ENCODE peak calls at places on chromosomes 4 and X, in eight cellular contexts. P is GM12878, N is PC-3, L is PC-9, W is astrocyte of the cerebellum, R is kidney epithelial cell, S is fibroblast of lung, X is fibroblast of mammary gland. E is an unnamed sample.

GRCh38 chr4:110160616-110161015 is 37.8 kb downstream of the ELOVL6 start:
- DNase-seq in P (no peak), N (no peak), L (no peak), W (no peak), R (no peak), S (no peak), X (no peak), E (no peak)

GRCh38 chr4:1344696-1345095 is 2.3 kb upstream of the UVSSA start:
- DNase-seq in P (no peak), N (peak), L (peak), W (no peak), R (no peak), S (no peak), X (no peak), E (no peak)

GRCh38 chr4:78610546-78611214 is 59.1 kb downstream of the ANXA3 start:
- DNase-seq in P (no peak), N (no peak), L (no peak), W (no peak), R (no peak), S (peak), X (peak), E (no peak)

GRCh38 chr4:337932-338758 is 531 bp downstream of the ZNF141 start:
- DNase-seq in P (no peak), N (no peak), L (no peak), W (peak), R (no peak), S (peak), X (peak), E (no peak)

GRCh38 chr4:125140966-125141495 is 173.7 kb upstream of the FAT4 start:
- DNase-seq in P (no peak), N (no peak), L (no peak), W (no peak), R (no peak), S (peak), X (peak), E (no peak)

GRCh38 chrX:138411048-138411447 is 300.5 kb downstream of the FGF13 start:
- DNase-seq in P (no peak), N (no peak), L (no peak), W (no peak), R (no peak), S (no peak), X (no peak), E (no peak)

GRCh38 chrX:1521459-1521956 is 15.5 kb downstream of the P2RY8 start:
- DNase-seq in P (peak), N (no peak), L (no peak), W (no peak), R (no peak), S (no peak), X (no peak), E (no peak)

GRCh38 chr4:78747328-78747946 is 28.7 kb upstream of the BMP2K start:
- DNase-seq in P (no peak), N (no peak), L (no peak), W (no peak), R (no peak), S (peak), X (peak), E (peak)

GRCh38 chr4:7354937-7355336 is 79.8 kb downstream of the PSAPL1 start:
- DNase-seq in P (no peak), N (no peak), L (no peak), W (no peak), R (no peak), S (no peak), X (no peak), E (no peak)

GRCh38 chrX:153925387-153925738 is 701 bp downstream of the ARHGAP4 start:
- DNase-seq in P (peak), N (no peak), L (no peak), W (no peak), R (no peak), S (no peak), X (no peak), E (no peak)

GRCh38 chr4:93830090-93830818 is 1.7 kb downstream of the ATOH1 start:
- DNase-seq in P (no peak), N (no peak), L (no peak), W (no peak), R (no peak), S (no peak), X (no peak), E (no peak)

GRCh38 chrX:100969936-100970335 is 428 bp downstream of the ARL13A start:
- DNase-seq in P (no peak), N (no peak), L (no peak), W (no peak), R (no peak), S (no peak), X (no peak), E (no peak)

GRCh38 chr4:52035190-52035589 is 2.9 kb downstream of the SGCB start:
- DNase-seq in P (no peak), N (no peak), L (no peak), W (no peak), R (no peak), S (no peak), X (no peak), E (no peak)

GRCh38 chrX:33336783-33337182 is 125.4 kb upstream of the DMD start:
- DNase-seq in P (no peak), N (peak), L (no peak), W (no peak), R (no peak), S (no peak), X (peak), E (no peak)

GRCh38 chr4:4667643-4668081 is 125.8 kb upstream of the STX18 start:
- DNase-seq in P (no peak), N (no peak), L (no peak), W (no peak), R (no peak), S (peak), X (no peak), E (no peak)
- H3K4me3 ChIP-seq in P (no peak), N (no peak), L (no peak), W (no peak), R (no peak), S (no peak), X (no peak), E (no peak)

GRCh38 chr4:104693601-104694201 is 199.0 kb upstream of the CXXC4 start:
- DNase-seq in P (no peak), N (peak), L (no peak), W (no peak), R (no peak), S (peak), X (peak), E (no peak)
- TF ChIP-seq CTCF in P (peak), N (peak), L (peak), W (peak), R (peak), S (peak), X (peak), E (peak)

DNA sequence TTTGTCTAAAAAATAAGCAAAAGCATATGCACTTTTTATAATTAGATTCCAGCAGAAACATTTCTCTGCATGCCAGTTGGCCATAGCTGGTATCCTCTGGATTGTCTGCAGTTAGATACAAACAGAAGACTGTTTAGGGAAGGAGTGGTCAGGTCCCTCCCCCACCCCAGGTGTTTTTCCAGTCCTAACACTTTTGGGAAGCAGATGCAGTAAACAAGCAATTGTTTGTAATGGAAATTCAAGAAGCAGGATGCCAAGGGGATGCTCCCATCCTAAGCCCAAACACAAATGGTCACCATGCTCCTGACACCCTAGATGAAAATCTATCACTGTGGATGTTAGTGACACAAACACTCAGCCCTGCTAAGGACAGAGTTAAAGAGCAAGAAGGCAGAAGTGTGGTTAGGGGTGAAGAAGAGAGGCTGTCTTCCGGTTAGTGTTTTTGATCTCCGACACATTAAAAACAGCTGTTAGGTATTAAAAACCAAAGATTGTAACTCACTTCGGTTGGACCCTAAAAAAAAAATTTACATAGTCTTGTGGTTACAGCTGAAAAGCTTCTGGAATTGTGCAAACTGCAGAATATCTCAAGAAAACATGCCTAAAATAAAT is 7.9 kb downstream of the LEF1 start:
- DNase-seq in P (no peak), N (no peak), L (no peak), W (no peak), R (no peak), S (no peak), X (no peak), E (no peak)
- H3K4me3 ChIP-seq in P (no peak), N (no peak), L (no peak), W (no peak), R (no peak), S (no peak), X (no peak), E (no peak)

GRCh38 chr4:139617702-139618490 is 47.7 kb upstream of the MGST2 start:
- DNase-seq in P (no peak), N (peak), L (no peak), W (no peak), R (no peak), S (no peak), X (no peak), E (no peak)
- TF ChIP-seq CTCF in P (peak), N (peak), L (peak), W (peak), R (peak), S (peak), X (peak), E (peak)

DNA sequence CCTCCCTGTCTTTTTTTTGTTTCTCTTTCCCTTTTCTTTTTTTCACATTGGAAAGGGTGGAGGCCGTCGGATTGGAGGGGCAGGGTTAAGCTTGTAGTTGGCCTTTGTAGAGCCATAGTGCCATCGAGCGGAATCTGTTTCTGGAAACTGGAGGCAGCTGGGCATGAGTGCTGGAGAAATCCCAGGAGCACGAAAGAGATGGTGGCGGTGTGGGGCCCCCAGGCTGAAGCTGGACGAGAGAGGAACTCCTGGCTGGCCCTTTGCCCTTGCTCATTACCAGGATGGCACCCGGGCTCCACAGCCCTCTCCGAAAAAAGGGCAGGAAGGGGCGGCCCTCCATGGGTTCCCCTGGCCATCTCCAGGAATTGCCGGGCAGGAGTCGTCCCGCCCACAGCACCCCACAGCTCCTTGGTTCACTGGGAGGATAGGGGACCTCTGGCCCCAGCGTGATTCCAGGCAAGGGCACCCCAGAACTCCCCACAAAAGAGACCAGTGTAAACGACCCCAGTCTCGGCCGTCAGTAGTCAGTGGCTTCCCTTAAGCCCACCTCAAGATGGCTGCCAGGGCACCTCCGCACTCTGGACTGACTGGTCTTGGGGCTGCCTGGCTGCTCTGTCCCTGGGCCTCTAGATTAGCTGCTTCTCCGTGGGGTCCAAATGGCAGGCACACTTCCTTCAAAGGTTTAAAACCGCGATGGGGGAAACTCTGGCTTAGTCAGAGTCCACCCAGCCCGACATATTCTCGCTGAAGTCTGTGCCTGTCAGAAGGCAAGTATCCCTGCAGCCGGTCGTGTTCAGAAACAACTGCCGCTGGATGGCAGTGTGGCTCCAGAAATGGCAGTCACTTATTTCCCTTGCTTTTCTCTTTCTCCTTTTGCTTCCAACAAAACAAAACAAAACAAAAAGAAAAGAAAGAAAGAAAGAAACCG is 74.1 kb downstream of the NBDY start:
- DNase-seq in P (peak), N (peak), L (no peak), W (peak), R (no peak), S (peak), X (peak), E (peak)
- H3K4me3 ChIP-seq in P (peak), N (no peak), L (no peak), W (peak), R (peak), S (no peak), X (peak), E (peak)